ENCODE peak calls at places on chromosomes 11 and 22, in six cellular contexts. N is thoracic aorta, Y is breast epithelium, X is body of pancreas, W is H1, T is GM23338. A is an unnamed sample.
A peak's percentile ranks its signal among the peaks of the same experiment; 100 is the strongest.

GRCh38 chr22:29788339-29789279 is 21.4 kb downstream of the UQCR10 start:
- DNase-seq in T (no peak), N (no peak), X (no peak), Y (no peak), W (no peak), A (no peak)

GRCh38 chr11:71442123-71442522 is 6.1 kb downstream of the DHCR7 start:
- DNase-seq in T (no peak), N (no peak), X (no peak), Y (no peak), W (no peak), A (no peak)

GRCh38 chr22:47837703-47838102 is 1075.3 kb downstream of the TBC1D22A start:
- DNase-seq in N (no peak), T (peak; percentile 32), Y (no peak), X (peak; percentile 21), W (peak; percentile 17), A (no peak)

GRCh38 chr11:134288486-134288885 is 12.3 kb downstream of the GLB1L3 start:
- DNase-seq in T (no peak), Y (no peak), W (no peak), X (no peak), N (no peak), A (no peak)

GRCh38 chr11:10693509-10694071 is at the start of gene IRAG1:
- DNase-seq in X (peak; percentile 14), W (no peak), Y (no peak), N (peak; percentile 27), T (peak; percentile 34), A (peak; percentile 78)

GRCh38 chr11:35600439-35600838 is 17.8 kb upstream of the FJX1 start:
- DNase-seq in Y (no peak), X (no peak), T (no peak), N (no peak), W (no peak), A (no peak)

GRCh38 chr11:47611240-47611863 is 17.1 kb upstream of the C1QTNF4 start:
- DNase-seq in X (no peak), T (no peak), Y (no peak), N (no peak), W (no peak), A (no peak)

GRCh38 chr22:42932857-42933782 is 76.0 kb upstream of the ARFGAP3 start:
- DNase-seq in X (no peak), Y (no peak), T (no peak), N (no peak), W (no peak), A (peak; percentile 73)

GRCh38 chr11:10160350-10160749 is 133.7 kb downstream of the SBF2 start:
- DNase-seq in N (no peak), Y (no peak), T (no peak), X (no peak), W (no peak), A (no peak)

GRCh38 chr11:41954034-41954433 is 494.6 kb upstream of the LRRC4C start:
- DNase-seq in Y (no peak), N (no peak), X (no peak), T (no peak), W (no peak), A (no peak)

GRCh38 chr22:41587347-41587723 is 2.3 kb downstream of the PMM1 start:
- DNase-seq in Y (no peak), N (no peak), W (no peak), X (no peak), T (no peak), A (no peak)

GRCh38 chr22:40043086-40043485 is 48.3 kb downstream of the FAM83F start:
- DNase-seq in W (no peak), T (no peak), X (peak; percentile 68), N (no peak), Y (peak; percentile 59), A (no peak)

GRCh38 chr11:75668508-75669297 is at the start of gene MAP6:
- DNase-seq in X (no peak), Y (no peak), W (no peak), N (no peak), T (peak; percentile 73), A (peak; percentile 81)

GRCh38 chr11:77140231-77140959 is 12.3 kb downstream of the MYO7A start:
- DNase-seq in X (peak; percentile 37), Y (no peak), T (peak; percentile 65), N (no peak), W (peak; percentile 9), A (no peak)

GRCh38 chr11:9619971-9620370 is 43.9 kb upstream of the SWAP70 start:
- DNase-seq in T (no peak), X (no peak), N (no peak), W (no peak), Y (no peak), A (no peak)

GRCh38 chr11:45355706-45356041 is 69.5 kb upstream of the SYT13 start:
- DNase-seq in T (no peak), X (no peak), N (no peak), W (no peak), Y (no peak), A (no peak)

GRCh38 chr11:46865340-46865739 is 19.3 kb upstream of the CKAP5 start:
- DNase-seq in N (no peak), T (no peak), Y (no peak), W (no peak), X (no peak), A (no peak)

GRCh38 chr11:47449541-47449940 is 605 bp upstream of the RAPSN start:
- DNase-seq in X (no peak), W (no peak), T (no peak), N (no peak), Y (no peak), A (no peak)

GRCh38 chr11:107665016-107665415 is 46.8 kb downstream of the SLN start:
- DNase-seq in X (no peak), N (no peak), W (no peak), T (no peak), Y (no peak), A (no peak)

GRCh38 chr22:39283312-39284141 is 35.9 kb downstream of the RPL3 start:
- DNase-seq in W (no peak), N (no peak), X (no peak), T (no peak), Y (peak; percentile 87), A (peak; percentile 85)

GRCh38 chr22:41092023-41092817 is at the start of gene EP300:
- DNase-seq in T (peak; percentile 72), N (peak; percentile 54), Y (peak; percentile 87), W (no peak), X (peak; percentile 74), A (peak; percentile 95)

GRCh38 chr11:134049303-134049702 is 19.6 kb upstream of the JAM3 start:
- DNase-seq in T (no peak), W (no peak), X (no peak), Y (no peak), N (no peak), A (no peak)

GRCh38 chr22:39312410-39312809 is 7.0 kb downstream of the RPL3 start:
- DNase-seq in N (no peak), W (no peak), X (no peak), T (no peak), Y (no peak), A (no peak)

GRCh38 chr22:26975865-26976264 is 318.5 kb downstream of the MIAT start:
- DNase-seq in T (no peak), N (no peak), X (no peak), W (no peak), Y (no peak), A (no peak)

GRCh38 chr11:70434813-70435300 is 36.5 kb downstream of the CTTN start:
- DNase-seq in X (no peak), Y (no peak), T (no peak), N (no peak), W (no peak), A (peak; percentile 57)

GRCh38 chr11:70435765-70436500 is 37.6 kb downstream of the CTTN start:
- DNase-seq in X (no peak), W (no peak), T (no peak), N (no peak), Y (no peak), A (peak; percentile 58)

GRCh38 chr11:70436501-70436860 is 38.2 kb downstream of the CTTN start:
- DNase-seq in T (no peak), N (no peak), X (no peak), W (no peak), Y (no peak), A (peak; percentile 66)

GRCh38 chr11:70435361-70435760 is 37.0 kb downstream of the CTTN start:
- DNase-seq in W (no peak), X (no peak), N (no peak), T (no peak), Y (no peak), A (peak; percentile 32)

GRCh38 chr11:70437111-70437784 is 38.9 kb downstream of the CTTN start:
- DNase-seq in X (no peak), N (no peak), T (no peak), W (no peak), Y (no peak), A (peak; percentile 64)
- H3K4me3 ChIP-seq in X (no peak overlapping the region), N (no peak overlapping the region), T (no peak overlapping the region), W (no peak overlapping the region), Y (no peak overlapping the region), A (no peak overlapping the region)

GRCh38 chr11:66312549-66313320 is 4.1 kb downstream of the CD248 start:
- DNase-seq in N (peak; percentile 94), Y (peak; percentile 94), W (peak; percentile 97), X (peak; percentile 98), T (peak; percentile 99), A (peak; percentile 99)
- H3K4me1 ChIP-seq in N (peaks cover 10% of the 10 kb centered on the region), Y (peaks cover 10% of the 10 kb centered on the region), W (peaks cover 24% of the 10 kb centered on the region), X (peaks cover 22% of the 10 kb centered on the region), T (peaks cover 22% of the 10 kb centered on the region), A (peaks cover 38% of the 10 kb centered on the region)

DNA sequence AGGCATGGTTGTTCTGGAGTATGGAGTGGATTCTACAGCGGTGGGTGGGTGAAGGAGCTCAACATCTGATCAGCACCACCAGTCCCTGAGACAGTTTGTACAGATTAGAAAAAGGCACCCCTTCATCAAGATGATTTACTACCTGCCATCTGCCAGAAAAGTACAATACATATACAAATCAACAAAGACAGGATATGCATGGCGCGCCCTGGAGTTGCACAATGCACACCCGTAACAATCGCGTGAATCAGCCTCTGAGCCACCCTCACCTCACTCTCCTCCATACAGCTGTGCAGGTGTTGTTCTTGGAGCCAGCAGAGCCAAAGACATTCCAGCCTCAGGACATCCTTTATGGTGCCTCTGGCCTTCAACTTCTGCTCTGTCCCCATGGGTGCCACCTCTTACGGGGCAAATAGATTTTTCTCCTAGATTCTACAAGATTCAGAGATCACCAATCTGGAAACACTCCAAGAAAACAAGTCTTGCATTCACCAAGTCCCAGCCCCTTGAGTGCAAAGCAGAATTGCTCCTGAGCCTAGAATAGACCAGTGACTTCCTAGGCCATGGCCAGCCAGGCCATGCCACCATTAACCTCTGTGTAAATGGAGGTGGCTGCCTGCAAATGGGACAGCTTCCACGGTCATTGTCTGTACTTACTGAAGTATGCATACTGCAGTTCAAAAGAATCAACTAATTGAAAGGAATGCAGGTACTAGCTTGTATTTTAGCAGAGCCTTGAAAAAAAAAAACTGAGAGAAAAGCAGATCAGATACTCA is 490.9 kb downstream of the SOX6 start:
- DNase-seq in T (no peak), Y (no peak), X (no peak), W (no peak), N (no peak), A (no peak)
- H3K4me3 ChIP-seq in T (no peak overlapping the region), Y (no peak overlapping the region), X (no peak overlapping the region), W (no peak overlapping the region), N (no peak overlapping the region), A (no peak overlapping the region)

GRCh38 chr11:114133548-114134329 is 74.2 kb downstream of the ZBTB16 start:
- DNase-seq in Y (no peak), T (no peak), W (no peak), X (no peak), N (peak; percentile 32), A (no peak)
- H3K4me1 ChIP-seq in Y (no peaks in the 10 kb centered on the region), T (no peaks in the 10 kb centered on the region), W (no peaks in the 10 kb centered on the region), X (peaks cover 88% of the 10 kb centered on the region), N (peaks cover 93% of the 10 kb centered on the region), A (peaks cover 31% of the 10 kb centered on the region)